ENCODE peak calls at places on chromosomes 16 and 17, in four cellular contexts. One of them, this sample, is unnamed. For H3K36me3, the result is how much of the 10 kb centered on the place peaks cover.

GRCh38 chr17:20154601-20155000 is 145.4 kb downstream of the SPECC1 start:
- DNase-seq in endothelial cell of umbilical vein: no peak
- DNase-seq in lung: no peak
- DNase-seq in heart left ventricle: no peak
- DNase-seq in this sample: no peak

GRCh38 chr16:83579431-83579830 is 228.3 kb upstream of the HSBP1 start:
- DNase-seq in lung: no peak
- DNase-seq in endothelial cell of umbilical vein: no peak
- DNase-seq in heart left ventricle: no peak
- DNase-seq in this sample: no peak

GRCh38 chr17:8857919-8858318 is 9.6 kb downstream of the PIK3R6 start:
- DNase-seq in heart left ventricle: peak
- DNase-seq in endothelial cell of umbilical vein: no peak
- DNase-seq in lung: no peak
- DNase-seq in this sample: peak

GRCh38 chr17:49519781-49520180 is 24.7 kb downstream of the NGFR start:
- DNase-seq in lung: no peak
- DNase-seq in endothelial cell of umbilical vein: no peak
- DNase-seq in heart left ventricle: peak
- DNase-seq in this sample: no peak

GRCh38 chr17:7712111-7712771 is 5.3 kb upstream of the DNAH2 start:
- DNase-seq in lung: no peak
- DNase-seq in heart left ventricle: no peak
- DNase-seq in endothelial cell of umbilical vein: no peak
- DNase-seq in this sample: no peak

GRCh38 chr17:66540131-66540781 is 237.8 kb downstream of the PRKCA start:
- DNase-seq in lung: no peak
- DNase-seq in heart left ventricle: peak
- DNase-seq in endothelial cell of umbilical vein: no peak
- DNase-seq in this sample: peak

GRCh38 chr17:57597531-57598453 is 147.3 kb downstream of the CCDC182 start:
- DNase-seq in endothelial cell of umbilical vein: peak
- DNase-seq in lung: peak
- DNase-seq in heart left ventricle: peak
- DNase-seq in this sample: peak

GRCh38 chr16:25222959-25223358 is 6.2 kb downstream of the AQP8 start:
- DNase-seq in endothelial cell of umbilical vein: no peak
- DNase-seq in heart left ventricle: no peak
- DNase-seq in lung: no peak
- DNase-seq in this sample: no peak

GRCh38 chr16:55283776-55284717 is 40.0 kb upstream of the IRX6 start:
- DNase-seq in endothelial cell of umbilical vein: no peak
- DNase-seq in heart left ventricle: no peak
- DNase-seq in lung: no peak
- DNase-seq in this sample: no peak

GRCh38 chr17:50634123-50634914 is at the start of gene ABCC3:
- DNase-seq in heart left ventricle: no peak
- DNase-seq in lung: peak
- DNase-seq in endothelial cell of umbilical vein: no peak
- DNase-seq in this sample: no peak

GRCh38 chr17:18181358-18181757 is 2.3 kb upstream of the ALKBH5 start:
- DNase-seq in lung: no peak
- DNase-seq in endothelial cell of umbilical vein: no peak
- DNase-seq in heart left ventricle: no peak
- DNase-seq in this sample: no peak

GRCh38 chr16:30904114-30904780 is 7.8 kb downstream of the CTF1 start:
- DNase-seq in lung: no peak
- DNase-seq in endothelial cell of umbilical vein: no peak
- DNase-seq in heart left ventricle: no peak
- DNase-seq in this sample: no peak

GRCh38 chr16:76854234-76854633 is 336.8 kb upstream of the MON1B start:
- DNase-seq in heart left ventricle: no peak
- DNase-seq in lung: no peak
- DNase-seq in endothelial cell of umbilical vein: no peak
- DNase-seq in this sample: no peak

GRCh38 chr17:58247511-58248363 is 9.4 kb downstream of the LPO start:
- DNase-seq in lung: no peak
- DNase-seq in heart left ventricle: no peak
- DNase-seq in endothelial cell of umbilical vein: no peak
- DNase-seq in this sample: no peak

GRCh38 chr17:41329279-41329925 is 13.9 kb upstream of the KRTAP17-1 start:
- DNase-seq in heart left ventricle: no peak
- DNase-seq in lung: peak
- DNase-seq in endothelial cell of umbilical vein: peak
- DNase-seq in this sample: peak

GRCh38 chr16:70304892-70305448 is 6.0 kb downstream of the DDX19B start:
- DNase-seq in heart left ventricle: no peak
- DNase-seq in lung: no peak
- DNase-seq in endothelial cell of umbilical vein: no peak
- DNase-seq in this sample: no peak

GRCh38 chr17:7383742-7384488 is 3.0 kb downstream of the TNK1 start:
- DNase-seq in endothelial cell of umbilical vein: peak
- DNase-seq in lung: no peak
- DNase-seq in heart left ventricle: peak
- DNase-seq in this sample: no peak

GRCh38 chr16:84647830-84648594 is at the start of gene KLHL36:
- DNase-seq in heart left ventricle: peak
- DNase-seq in lung: peak
- DNase-seq in endothelial cell of umbilical vein: peak
- DNase-seq in this sample: no peak

GRCh38 chr16:31459722-31460581 is 651 bp downstream of the ARMC5 start:
- DNase-seq in lung: peak
- DNase-seq in endothelial cell of umbilical vein: peak
- DNase-seq in heart left ventricle: peak
- DNase-seq in this sample: peak

GRCh38 chr17:77286641-77287431 is 146.1 kb downstream of the SEC14L1 start:
- DNase-seq in heart left ventricle: peak
- DNase-seq in lung: peak
- DNase-seq in endothelial cell of umbilical vein: no peak
- DNase-seq in this sample: peak

GRCh38 chr17:40427002-40427491 is 9.4 kb upstream of the TOP2A start:
- DNase-seq in endothelial cell of umbilical vein: no peak
- DNase-seq in lung: no peak
- DNase-seq in heart left ventricle: no peak
- DNase-seq in this sample: no peak

GRCh38 chr16:69405757-69406156 is 18.7 kb upstream of the CYB5B start:
- DNase-seq in endothelial cell of umbilical vein: peak
- DNase-seq in lung: no peak
- DNase-seq in heart left ventricle: no peak
- DNase-seq in this sample: no peak

GRCh38 chr17:73710095-73710592 is 65.9 kb upstream of the SDK2 start:
- DNase-seq in lung: peak
- DNase-seq in heart left ventricle: peak
- DNase-seq in endothelial cell of umbilical vein: no peak
- DNase-seq in this sample: peak

GRCh38 chr17:32976131-32976530 is 15.5 kb upstream of the SPACA3 start:
- DNase-seq in lung: no peak
- DNase-seq in heart left ventricle: no peak
- DNase-seq in endothelial cell of umbilical vein: no peak
- DNase-seq in this sample: no peak

GRCh38 chr17:17142556-17142955 is 63.6 kb downstream of the PLD6 start:
- DNase-seq in lung: no peak
- DNase-seq in endothelial cell of umbilical vein: no peak
- DNase-seq in heart left ventricle: no peak
- DNase-seq in this sample: no peak

GRCh38 chr17:76710863-76711611 is at the start of gene MXRA7:
- DNase-seq in endothelial cell of umbilical vein: peak
- DNase-seq in heart left ventricle: peak
- DNase-seq in lung: peak
- DNase-seq in this sample: no peak

GRCh38 chr17:7136266-7136877 is 21.8 kb upstream of the ASGR2 start:
- DNase-seq in lung: peak
- DNase-seq in heart left ventricle: peak
- DNase-seq in endothelial cell of umbilical vein: peak
- DNase-seq in this sample: peak

GRCh38 chr17:44932096-44932495 is 15.5 kb downstream of the KIF18B start:
- DNase-seq in endothelial cell of umbilical vein: no peak
- DNase-seq in lung: no peak
- DNase-seq in heart left ventricle: peak
- DNase-seq in this sample: no peak

GRCh38 chr17:65057520-65058075 is 1.1 kb upstream of the GNA13 start:
- DNase-seq in endothelial cell of umbilical vein: no peak
- DNase-seq in heart left ventricle: peak
- DNase-seq in lung: no peak
- DNase-seq in this sample: no peak

GRCh38 chr17:30433514-30433913 is 43.7 kb upstream of the GOSR1 start:
- DNase-seq in endothelial cell of umbilical vein: peak
- DNase-seq in heart left ventricle: no peak
- DNase-seq in lung: peak
- DNase-seq in this sample: peak

GRCh38 chr17:46972346-46972745 is 6.7 kb downstream of the RPRML start:
- DNase-seq in heart left ventricle: peak
- DNase-seq in endothelial cell of umbilical vein: no peak
- DNase-seq in lung: no peak
- DNase-seq in this sample: no peak

GRCh38 chr16:75029854-75030253 is 31.0 kb downstream of the ZNRF1 start:
- DNase-seq in endothelial cell of umbilical vein: no peak
- DNase-seq in lung: no peak
- DNase-seq in heart left ventricle: no peak
- DNase-seq in this sample: peak

GRCh38 chr17:59368218-59368857 is 36.9 kb downstream of the YPEL2 start:
- DNase-seq in lung: no peak
- DNase-seq in heart left ventricle: no peak
- DNase-seq in endothelial cell of umbilical vein: no peak
- DNase-seq in this sample: no peak

GRCh38 chr17:59366773-59367656 is 35.6 kb downstream of the YPEL2 start:
- DNase-seq in endothelial cell of umbilical vein: peak
- DNase-seq in lung: peak
- DNase-seq in heart left ventricle: peak
- DNase-seq in this sample: peak

GRCh38 chr17:59367657-59368045 is 36.2 kb downstream of the YPEL2 start:
- DNase-seq in lung: no peak
- DNase-seq in endothelial cell of umbilical vein: no peak
- DNase-seq in heart left ventricle: no peak
- DNase-seq in this sample: no peak

GRCh38 chr17:59370580-59371299 is 39.3 kb downstream of the YPEL2 start:
- DNase-seq in lung: no peak
- DNase-seq in heart left ventricle: peak
- DNase-seq in endothelial cell of umbilical vein: peak
- DNase-seq in this sample: no peak

GRCh38 chr17:59369026-59369724 is 37.7 kb downstream of the YPEL2 start:
- DNase-seq in lung: no peak
- DNase-seq in endothelial cell of umbilical vein: no peak
- DNase-seq in heart left ventricle: no peak
- DNase-seq in this sample: no peak
- H3K36me3 ChIP-seq in lung: under half
- H3K36me3 ChIP-seq in endothelial cell of umbilical vein: under half
- H3K36me3 ChIP-seq in heart left ventricle: under half
- H3K36me3 ChIP-seq in this sample: under half

DNA sequence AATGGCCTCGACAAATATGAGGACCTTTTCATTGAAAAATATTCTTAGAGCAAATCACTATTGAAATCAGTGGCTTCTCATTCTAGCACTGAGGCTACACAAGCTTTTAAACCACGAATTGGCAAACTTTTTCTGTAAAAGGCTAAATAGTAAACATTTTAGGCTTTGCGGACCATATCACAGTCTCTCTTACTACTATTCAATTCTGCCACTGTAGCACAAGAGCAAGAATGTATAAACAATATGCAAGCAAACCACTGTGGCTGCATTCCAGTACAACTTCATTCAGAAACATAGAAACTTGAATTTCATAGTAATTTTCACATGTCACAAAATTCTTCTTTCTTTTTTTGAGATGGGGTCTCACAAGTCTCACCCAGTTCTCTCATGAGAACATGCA is 49.1 kb downstream of the PHLPP2 start:
- DNase-seq in lung: no peak
- DNase-seq in heart left ventricle: no peak
- DNase-seq in endothelial cell of umbilical vein: no peak
- DNase-seq in this sample: no peak
- H3K36me3 ChIP-seq in lung: under half
- H3K36me3 ChIP-seq in heart left ventricle: half or more
- H3K36me3 ChIP-seq in endothelial cell of umbilical vein: under half
- H3K36me3 ChIP-seq in this sample: under half

DNA sequence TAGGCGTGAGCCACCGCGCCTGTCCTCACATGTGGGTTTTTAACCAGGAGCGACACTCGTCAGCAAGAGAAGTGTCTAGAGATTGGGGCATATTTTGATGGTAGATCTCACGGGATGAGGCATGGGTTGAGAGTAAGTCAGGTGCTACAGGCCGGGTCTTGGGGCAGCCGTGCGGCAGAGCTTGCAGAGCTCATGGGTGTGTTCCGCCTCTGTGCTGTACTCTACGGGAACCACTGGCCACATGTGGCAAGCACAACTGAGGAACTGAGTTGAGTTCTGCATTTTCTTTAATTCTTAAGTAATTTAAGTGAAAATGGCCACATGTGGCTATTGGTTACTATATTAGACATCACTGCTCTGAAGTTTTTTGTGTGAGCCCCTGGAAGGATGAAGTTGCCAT is 9.6 kb downstream of the CLUAP1 start:
- DNase-seq in endothelial cell of umbilical vein: no peak
- DNase-seq in lung: no peak
- DNase-seq in heart left ventricle: no peak
- DNase-seq in this sample: no peak
- H3K36me3 ChIP-seq in endothelial cell of umbilical vein: under half
- H3K36me3 ChIP-seq in lung: under half
- H3K36me3 ChIP-seq in heart left ventricle: half or more
- H3K36me3 ChIP-seq in this sample: under half

GRCh38 chr17:4170639-4171280 is 27.8 kb downstream of the CYB5D2 start:
- DNase-seq in endothelial cell of umbilical vein: no peak
- DNase-seq in lung: no peak
- DNase-seq in heart left ventricle: no peak
- DNase-seq in this sample: no peak

GRCh38 chr17:4173771-4174170 is 30.8 kb downstream of the CYB5D2 start:
- DNase-seq in heart left ventricle: no peak
- DNase-seq in lung: no peak
- DNase-seq in endothelial cell of umbilical vein: no peak
- DNase-seq in this sample: no peak

GRCh38 chr17:4174556-4174955 is 31.6 kb downstream of the CYB5D2 start:
- DNase-seq in endothelial cell of umbilical vein: no peak
- DNase-seq in heart left ventricle: no peak
- DNase-seq in lung: no peak
- DNase-seq in this sample: no peak

GRCh38 chr17:4175921-4176802 is 33.2 kb downstream of the CYB5D2 start:
- DNase-seq in heart left ventricle: no peak
- DNase-seq in endothelial cell of umbilical vein: no peak
- DNase-seq in lung: no peak
- DNase-seq in this sample: peak

GRCh38 chr17:4172356-4172755 is 29.4 kb downstream of the CYB5D2 start:
- DNase-seq in heart left ventricle: no peak
- DNase-seq in lung: no peak
- DNase-seq in endothelial cell of umbilical vein: no peak
- DNase-seq in this sample: no peak
- H3K36me3 ChIP-seq in heart left ventricle: half or more
- H3K36me3 ChIP-seq in lung: half or more
- H3K36me3 ChIP-seq in endothelial cell of umbilical vein: half or more
- H3K36me3 ChIP-seq in this sample: half or more

This sample was measured in brain microvascular endothelial cell.